ENCODE peak calls at places on chromosomes 2 and 18, in seven cellular contexts. One of them, this sample, is unnamed.

GRCh38 chr2:25879133-25879730 is 945 bp upstream of the ASXL2 start:
- DNase-seq in kidney epithelial cell: peak
- DNase-seq in aorta: no peak
- DNase-seq in AG04449: peak
- DNase-seq in WERI-Rb-1: no peak
- DNase-seq in epithelial cell of esophagus: peak
- DNase-seq in CD8-positive, alpha-beta T cell: no peak
- DNase-seq in this sample: no peak

GRCh38 chr2:86646865-86647264 is 23.2 kb upstream of the RNF103 start:
- DNase-seq in WERI-Rb-1: no peak
- DNase-seq in epithelial cell of esophagus: peak
- DNase-seq in CD8-positive, alpha-beta T cell: no peak
- DNase-seq in kidney epithelial cell: no peak
- DNase-seq in aorta: no peak
- DNase-seq in AG04449: no peak
- DNase-seq in this sample: no peak

GRCh38 chr2:15145046-15145817 is 415.9 kb downstream of the NBAS start:
- DNase-seq in CD8-positive, alpha-beta T cell: no peak
- DNase-seq in epithelial cell of esophagus: no peak
- DNase-seq in AG04449: no peak
- DNase-seq in aorta: no peak
- DNase-seq in WERI-Rb-1: no peak
- DNase-seq in kidney epithelial cell: no peak
- DNase-seq in this sample: no peak

GRCh38 chr2:198362777-198363176 is 558.4 kb downstream of the PLCL1 start:
- DNase-seq in WERI-Rb-1: no peak
- DNase-seq in CD8-positive, alpha-beta T cell: no peak
- DNase-seq in aorta: no peak
- DNase-seq in kidney epithelial cell: no peak
- DNase-seq in AG04449: no peak
- DNase-seq in epithelial cell of esophagus: no peak
- DNase-seq in this sample: no peak

GRCh38 chr2:167001165-167001564 is 112.9 kb downstream of the XIRP2 start:
- DNase-seq in epithelial cell of esophagus: no peak
- DNase-seq in kidney epithelial cell: no peak
- DNase-seq in AG04449: no peak
- DNase-seq in CD8-positive, alpha-beta T cell: no peak
- DNase-seq in WERI-Rb-1: no peak
- DNase-seq in aorta: no peak
- DNase-seq in this sample: no peak

GRCh38 chr2:47908682-47909081 is 2.4 kb upstream of the FBXO11 start:
- DNase-seq in kidney epithelial cell: no peak
- DNase-seq in AG04449: no peak
- DNase-seq in CD8-positive, alpha-beta T cell: no peak
- DNase-seq in aorta: no peak
- DNase-seq in epithelial cell of esophagus: no peak
- DNase-seq in WERI-Rb-1: no peak
- DNase-seq in this sample: no peak

GRCh38 chr2:172967036-172967982 is 108.3 kb upstream of the MAP3K20 start:
- DNase-seq in epithelial cell of esophagus: no peak
- DNase-seq in kidney epithelial cell: no peak
- DNase-seq in CD8-positive, alpha-beta T cell: no peak
- DNase-seq in AG04449: no peak
- DNase-seq in aorta: peak
- DNase-seq in WERI-Rb-1: no peak
- DNase-seq in this sample: no peak

GRCh38 chr2:57181315-57182038 is 865.1 kb upstream of the VRK2 start:
- DNase-seq in kidney epithelial cell: no peak
- DNase-seq in CD8-positive, alpha-beta T cell: no peak
- DNase-seq in AG04449: no peak
- DNase-seq in epithelial cell of esophagus: peak
- DNase-seq in WERI-Rb-1: no peak
- DNase-seq in aorta: no peak
- DNase-seq in this sample: no peak

GRCh38 chr18:56517761-56518160 is 120.6 kb downstream of the TXNL1 start:
- DNase-seq in AG04449: no peak
- DNase-seq in WERI-Rb-1: no peak
- DNase-seq in kidney epithelial cell: no peak
- DNase-seq in CD8-positive, alpha-beta T cell: no peak
- DNase-seq in epithelial cell of esophagus: no peak
- DNase-seq in aorta: no peak
- DNase-seq in this sample: no peak

GRCh38 chr2:217958889-217959235 is 43.9 kb downstream of the TNS1 start:
- DNase-seq in WERI-Rb-1: no peak
- DNase-seq in CD8-positive, alpha-beta T cell: no peak
- DNase-seq in aorta: no peak
- DNase-seq in epithelial cell of esophagus: no peak
- DNase-seq in kidney epithelial cell: no peak
- DNase-seq in AG04449: no peak
- DNase-seq in this sample: no peak

GRCh38 chr2:117726747-117727146 is 87.7 kb upstream of the DDX18 start:
- DNase-seq in CD8-positive, alpha-beta T cell: no peak
- DNase-seq in WERI-Rb-1: no peak
- DNase-seq in aorta: no peak
- DNase-seq in kidney epithelial cell: no peak
- DNase-seq in AG04449: no peak
- DNase-seq in epithelial cell of esophagus: no peak
- DNase-seq in this sample: no peak

GRCh38 chr2:62505649-62506420 is at the start of gene TMEM17:
- DNase-seq in CD8-positive, alpha-beta T cell: no peak
- DNase-seq in aorta: peak
- DNase-seq in epithelial cell of esophagus: peak
- DNase-seq in AG04449: peak
- DNase-seq in kidney epithelial cell: peak
- DNase-seq in WERI-Rb-1: peak
- DNase-seq in this sample: peak

GRCh38 chr2:62504657-62505056 is 1.3 kb downstream of the TMEM17 start:
- DNase-seq in CD8-positive, alpha-beta T cell: no peak
- DNase-seq in aorta: no peak
- DNase-seq in WERI-Rb-1: no peak
- DNase-seq in epithelial cell of esophagus: no peak
- DNase-seq in AG04449: no peak
- DNase-seq in kidney epithelial cell: no peak
- DNase-seq in this sample: no peak

GRCh38 chr2:62501794-62502500 is 4.0 kb downstream of the TMEM17 start:
- DNase-seq in CD8-positive, alpha-beta T cell: no peak
- DNase-seq in aorta: no peak
- DNase-seq in kidney epithelial cell: no peak
- DNase-seq in AG04449: no peak
- DNase-seq in WERI-Rb-1: no peak
- DNase-seq in epithelial cell of esophagus: peak
- DNase-seq in this sample: peak

GRCh38 chr2:62506421-62506750 is 391 bp upstream of the TMEM17 start:
- DNase-seq in epithelial cell of esophagus: no peak
- DNase-seq in kidney epithelial cell: peak
- DNase-seq in CD8-positive, alpha-beta T cell: no peak
- DNase-seq in WERI-Rb-1: no peak
- DNase-seq in AG04449: no peak
- DNase-seq in aorta: no peak
- DNase-seq in this sample: no peak

GRCh38 chr2:62505109-62505508 is 886 bp downstream of the TMEM17 start:
- DNase-seq in kidney epithelial cell: no peak
- DNase-seq in aorta: no peak
- DNase-seq in AG04449: no peak
- DNase-seq in WERI-Rb-1: no peak
- DNase-seq in CD8-positive, alpha-beta T cell: no peak
- DNase-seq in epithelial cell of esophagus: peak
- DNase-seq in this sample: no peak
- H3K4me3 ChIP-seq in kidney epithelial cell: no peak
- H3K4me3 ChIP-seq in aorta: peak
- H3K4me3 ChIP-seq in AG04449: no peak
- H3K4me3 ChIP-seq in WERI-Rb-1: peak
- H3K4me3 ChIP-seq in CD8-positive, alpha-beta T cell: no peak
- H3K4me3 ChIP-seq in epithelial cell of esophagus: peak
- H3K4me3 ChIP-seq in this sample: peak

DNA sequence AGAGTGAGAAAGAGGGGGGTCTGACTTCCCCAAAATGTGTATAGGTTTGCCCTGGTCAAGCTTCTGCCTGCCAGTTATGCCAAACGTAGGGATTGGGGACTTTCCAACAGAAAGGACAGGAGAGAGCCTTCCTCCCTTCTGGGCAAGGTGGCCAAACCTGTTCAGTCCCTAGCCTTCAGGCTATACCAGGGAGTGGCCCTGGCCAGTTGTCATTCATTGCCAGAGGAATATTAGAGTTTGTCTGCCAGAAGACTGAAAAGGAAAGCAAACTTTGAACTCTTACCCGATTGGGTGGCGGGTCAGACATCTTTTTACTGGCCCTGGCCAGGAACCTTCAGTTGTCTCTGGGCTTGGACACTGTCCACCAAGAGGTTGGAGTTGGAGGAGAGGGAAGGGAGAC is 22.1 kb downstream of the RAB3GAP1 start:
- DNase-seq in AG04449: no peak
- DNase-seq in CD8-positive, alpha-beta T cell: no peak
- DNase-seq in epithelial cell of esophagus: peak
- DNase-seq in WERI-Rb-1: no peak
- DNase-seq in kidney epithelial cell: no peak
- DNase-seq in aorta: no peak
- DNase-seq in this sample: no peak
- H3K4me3 ChIP-seq in AG04449: no peak
- H3K4me3 ChIP-seq in CD8-positive, alpha-beta T cell: no peak
- H3K4me3 ChIP-seq in epithelial cell of esophagus: no peak
- H3K4me3 ChIP-seq in WERI-Rb-1: no peak
- H3K4me3 ChIP-seq in kidney epithelial cell: no peak
- H3K4me3 ChIP-seq in aorta: no peak
- H3K4me3 ChIP-seq in this sample: no peak

GRCh38 chr2:237413293-237414055 is 490 bp downstream of the COL6A3 start:
- DNase-seq in aorta: no peak
- DNase-seq in epithelial cell of esophagus: no peak
- DNase-seq in AG04449: no peak
- DNase-seq in WERI-Rb-1: no peak
- DNase-seq in CD8-positive, alpha-beta T cell: no peak
- DNase-seq in kidney epithelial cell: no peak
- DNase-seq in this sample: no peak

GRCh38 chr2:237414056-237414661 is at the start of gene COL6A3:
- DNase-seq in epithelial cell of esophagus: no peak
- DNase-seq in CD8-positive, alpha-beta T cell: no peak
- DNase-seq in AG04449: peak
- DNase-seq in aorta: peak
- DNase-seq in WERI-Rb-1: no peak
- DNase-seq in kidney epithelial cell: no peak
- DNase-seq in this sample: peak

GRCh38 chr2:237412646-237413292 is 1.2 kb downstream of the COL6A3 start:
- DNase-seq in WERI-Rb-1: no peak
- DNase-seq in kidney epithelial cell: no peak
- DNase-seq in epithelial cell of esophagus: no peak
- DNase-seq in aorta: no peak
- DNase-seq in CD8-positive, alpha-beta T cell: no peak
- DNase-seq in AG04449: no peak
- DNase-seq in this sample: no peak

GRCh38 chr2:237410949-237411635 is 2.9 kb downstream of the COL6A3 start:
- DNase-seq in AG04449: no peak
- DNase-seq in kidney epithelial cell: no peak
- DNase-seq in CD8-positive, alpha-beta T cell: no peak
- DNase-seq in epithelial cell of esophagus: no peak
- DNase-seq in WERI-Rb-1: no peak
- DNase-seq in aorta: no peak
- DNase-seq in this sample: no peak

GRCh38 chr2:237411683-237412349 is 2.1 kb downstream of the COL6A3 start:
- DNase-seq in WERI-Rb-1: no peak
- DNase-seq in AG04449: no peak
- DNase-seq in CD8-positive, alpha-beta T cell: no peak
- DNase-seq in epithelial cell of esophagus: no peak
- DNase-seq in aorta: no peak
- DNase-seq in kidney epithelial cell: no peak
- DNase-seq in this sample: no peak
- H3K4me3 ChIP-seq in WERI-Rb-1: no peak
- H3K4me3 ChIP-seq in AG04449: peak
- H3K4me3 ChIP-seq in CD8-positive, alpha-beta T cell: no peak
- H3K4me3 ChIP-seq in epithelial cell of esophagus: no peak
- H3K4me3 ChIP-seq in aorta: peak
- H3K4me3 ChIP-seq in kidney epithelial cell: peak
- H3K4me3 ChIP-seq in this sample: peak

GRCh38 chr2:165471349-165471975 is 2.0 kb downstream of the CSRNP3 start:
- DNase-seq in CD8-positive, alpha-beta T cell: no peak
- DNase-seq in WERI-Rb-1: no peak
- DNase-seq in AG04449: no peak
- DNase-seq in aorta: no peak
- DNase-seq in epithelial cell of esophagus: no peak
- DNase-seq in kidney epithelial cell: no peak
- DNase-seq in this sample: no peak

GRCh38 chr2:165469417-165469816 is at the start of gene CSRNP3:
- DNase-seq in WERI-Rb-1: peak
- DNase-seq in CD8-positive, alpha-beta T cell: no peak
- DNase-seq in aorta: no peak
- DNase-seq in kidney epithelial cell: peak
- DNase-seq in epithelial cell of esophagus: peak
- DNase-seq in AG04449: peak
- DNase-seq in this sample: peak

GRCh38 chr2:165467921-165468320 is 1.6 kb upstream of the CSRNP3 start:
- DNase-seq in epithelial cell of esophagus: no peak
- DNase-seq in AG04449: no peak
- DNase-seq in aorta: no peak
- DNase-seq in CD8-positive, alpha-beta T cell: no peak
- DNase-seq in kidney epithelial cell: no peak
- DNase-seq in WERI-Rb-1: no peak
- DNase-seq in this sample: no peak

GRCh38 chr2:165466386-165466785 is 3.1 kb upstream of the CSRNP3 start:
- DNase-seq in kidney epithelial cell: no peak
- DNase-seq in WERI-Rb-1: no peak
- DNase-seq in aorta: no peak
- DNase-seq in epithelial cell of esophagus: peak
- DNase-seq in AG04449: no peak
- DNase-seq in CD8-positive, alpha-beta T cell: no peak
- DNase-seq in this sample: no peak

DNA sequence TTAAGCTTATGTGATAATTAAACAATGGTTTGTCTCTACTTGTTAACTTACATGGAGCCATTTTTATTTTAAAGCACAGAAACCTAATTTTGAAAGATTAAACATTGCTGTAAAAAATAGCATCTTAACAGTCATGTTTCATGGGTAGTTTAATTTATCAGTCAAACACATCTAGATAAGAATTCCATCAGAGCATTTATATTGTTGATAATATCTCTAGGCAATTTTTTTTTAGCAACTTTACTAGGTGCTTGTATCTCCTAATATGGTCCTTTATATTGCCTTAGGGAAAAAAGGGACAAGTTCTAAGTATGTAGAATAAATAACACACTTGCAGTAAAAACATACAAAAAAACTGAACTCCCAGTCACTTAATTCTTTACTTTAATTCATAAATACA is 853 bp downstream of the CSRNP3 start:
- DNase-seq in WERI-Rb-1: no peak
- DNase-seq in epithelial cell of esophagus: no peak
- DNase-seq in CD8-positive, alpha-beta T cell: no peak
- DNase-seq in aorta: no peak
- DNase-seq in kidney epithelial cell: no peak
- DNase-seq in AG04449: no peak
- DNase-seq in this sample: no peak
- H3K4me3 ChIP-seq in WERI-Rb-1: peak
- H3K4me3 ChIP-seq in epithelial cell of esophagus: peak
- H3K4me3 ChIP-seq in CD8-positive, alpha-beta T cell: no peak
- H3K4me3 ChIP-seq in aorta: no peak
- H3K4me3 ChIP-seq in kidney epithelial cell: peak
- H3K4me3 ChIP-seq in AG04449: no peak
- H3K4me3 ChIP-seq in this sample: no peak